ENCODE peak calls at places on chromosomes 2 and 18, in seven cellular contexts. W, X, P, I, N, M and C are unnamed samples.
A peak's percentile ranks its signal among the peaks of the same experiment; 100 is the strongest.

GRCh38 chr2:30425326-30425725 is 21.7 kb upstream of the LCLAT1 start:
- DNase-seq in W (no peak), X (no peak), P (no peak), I (no peak), N (peak; percentile 36), M (no peak), C (no peak)

GRCh38 chr2:113240915-113241911 is 37.5 kb downstream of the PAX8 start:
- DNase-seq in W (peak; percentile 100), X (no peak), P (peak; percentile 96), I (peak; percentile 74), N (no peak), M (no peak), C (peak; percentile 99)

GRCh38 chr2:8086342-8086741 is 595.5 kb upstream of the ID2 start:
- DNase-seq in W (peak; percentile 0), X (no peak), P (no peak), I (no peak), N (no peak), M (no peak), C (no peak)

GRCh38 chr2:184598313-184599053 is at the start of gene ZNF804A:
- DNase-seq in W (peak; percentile 74), X (no peak), P (peak; percentile 79), I (peak; percentile 55), N (peak; percentile 85), M (peak; percentile 48), C (peak; percentile 66)

GRCh38 chr2:45237850-45238542 is 228.7 kb upstream of the SIX2 start:
- DNase-seq in W (peak; percentile 97), X (no peak), P (peak; percentile 97), I (no peak), N (no peak), M (no peak), C (peak; percentile 98)

GRCh38 chr18:63088262-63088661 is 231.3 kb downstream of the BCL2 start:
- DNase-seq in W (no peak), X (no peak), P (no peak), I (no peak), N (no peak), M (no peak), C (no peak)

GRCh38 chr2:191864623-191865521 is 18.0 kb upstream of the CAVIN2 start:
- DNase-seq in W (peak; percentile 77), X (peak; percentile 47), P (peak; percentile 73), I (no peak), N (peak; percentile 25), M (no peak), C (no peak)

GRCh38 chr2:26758790-26759321 is 5.2 kb upstream of the SLC35F6 start:
- DNase-seq in W (peak; percentile 44), X (no peak), P (no peak), I (no peak), N (no peak), M (no peak), C (peak; percentile 23)

GRCh38 chr2:168355779-168356178 is 100.3 kb upstream of the CERS6 start:
- DNase-seq in W (no peak), X (no peak), P (no peak), I (no peak), N (no peak), M (no peak), C (no peak)

GRCh38 chr2:203470371-203470770 is 64.7 kb downstream of the RAPH1 start:
- DNase-seq in W (no peak), X (no peak), P (no peak), I (no peak), N (no peak), M (no peak), C (no peak)

GRCh38 chr18:3875376-3875775 is 425.4 kb downstream of the TGIF1 start:
- DNase-seq in W (no peak), X (no peak), P (no peak), I (no peak), N (no peak), M (no peak), C (no peak)

GRCh38 chr2:55309441-55309840 is 40.4 kb upstream of the MTIF2 start:
- DNase-seq in W (peak; percentile 80), X (no peak), P (peak; percentile 75), I (no peak), N (no peak), M (no peak), C (peak; percentile 44)

GRCh38 chr2:174326880-174327558 is 7.7 kb upstream of the SP9 start:
- DNase-seq in W (no peak), X (peak; percentile 30), P (no peak), I (peak; percentile 64), N (no peak), M (no peak), C (no peak)

GRCh38 chr2:218344755-218345417 is 11.8 kb upstream of the CATIP start:
- DNase-seq in W (no peak), X (no peak), P (no peak), I (no peak), N (no peak), M (no peak), C (no peak)

GRCh38 chr2:81542119-81542518 is 1237.6 kb upstream of the LRRTM1 start:
- DNase-seq in W (peak; percentile 25), X (no peak), P (no peak), I (no peak), N (no peak), M (no peak), C (no peak)